ENCODE peak calls at places on chromosomes 16 and 17, in ten cellular contexts. V is mucosa of descending colon, S is psoas muscle, N is natural killer cell, Q is MCF 10A, H is AG10803, I is kidney, P is glutamatergic neuron, F is A549, D is prostate gland. Y is an unnamed sample.

GRCh38 chr17:57667461-57667923 is 77.6 kb downstream of the CCDC182 start:
- DNase-seq in V (no peak), S (no peak), N (no peak), Q (no peak), H (no peak), I (no peak), P (no peak), F (no peak), D (no peak), Y (peak)

GRCh38 chr17:34571428-34572130 is 7.8 kb upstream of the TMEM132E start:
- DNase-seq in V (no peak), S (no peak), N (no peak), Q (no peak), H (no peak), I (no peak), P (no peak), F (no peak), D (no peak), Y (no peak)

GRCh38 chr16:78562156-78562555 is 462.7 kb downstream of the WWOX start:
- DNase-seq in V (no peak), S (no peak), N (no peak), Q (no peak), H (no peak), I (no peak), P (no peak), F (no peak), D (no peak), Y (no peak)

GRCh38 chr17:75116681-75117080 is 6.9 kb downstream of the ARMC7 start:
- DNase-seq in V (no peak), S (no peak), N (no peak), Q (no peak), H (no peak), I (no peak), P (no peak), F (no peak), D (no peak), Y (no peak)

GRCh38 chr17:290121-290521 is 62.5 kb downstream of the RPH3AL start:
- DNase-seq in V (peak), S (peak), N (no peak), Q (no peak), H (no peak), I (peak), P (no peak), F (no peak), D (no peak), Y (no peak)

GRCh38 chr17:81523139-81524062 is 4.8 kb upstream of the FSCN2 start:
- DNase-seq in V (no peak), S (no peak), N (no peak), Q (peak), H (peak), I (peak), P (peak), F (no peak), D (no peak), Y (no peak)

GRCh38 chr16:58127033-58127556 is 2.1 kb downstream of the CFAP20 start:
- DNase-seq in V (no peak), S (no peak), N (no peak), Q (peak), H (peak), I (no peak), P (no peak), F (peak), D (no peak), Y (no peak)

GRCh38 chr17:42803074-42803883 is 4.6 kb downstream of the CNTD1 start:
- DNase-seq in V (no peak), S (no peak), N (no peak), Q (no peak), H (no peak), I (no peak), P (no peak), F (peak), D (no peak), Y (no peak)

GRCh38 chr16:74448990-74449389 is 27.7 kb upstream of the CLEC18B start:
- DNase-seq in V (no peak), S (peak), N (no peak), Q (peak), H (peak), I (peak), P (no peak), F (peak), D (no peak), Y (no peak)

GRCh38 chr17:15264542-15264941 is 584 bp downstream of the PMP22 start:
- DNase-seq in V (peak), S (peak), N (no peak), Q (no peak), H (no peak), I (peak), P (no peak), F (peak), D (peak), Y (no peak)

GRCh38 chr17:32660496-32660895 is 173.7 kb downstream of the CDK5R1 start:
- DNase-seq in V (no peak), S (no peak), N (no peak), Q (no peak), H (no peak), I (no peak), P (no peak), F (no peak), D (no peak), Y (no peak)

GRCh38 chr16:72739577-72739976 is 308.4 kb downstream of the ZFHX3 start:
- DNase-seq in V (no peak), S (no peak), N (no peak), Q (no peak), H (peak), I (no peak), P (no peak), F (no peak), D (no peak), Y (no peak)

GRCh38 chr17:57921342-57921741 is 33.9 kb downstream of the CUEDC1 start:
- DNase-seq in V (no peak), S (peak), N (no peak), Q (no peak), H (peak), I (peak), P (no peak), F (no peak), D (no peak), Y (no peak)

GRCh38 chr16:21599994-21600773 is 807 bp downstream of the METTL9 start:
- DNase-seq in V (no peak), S (no peak), N (no peak), Q (peak), H (no peak), I (peak), P (peak), F (peak), D (peak), Y (no peak)

GRCh38 chr16:81632392-81633146 is 146.5 kb upstream of the PLCG2 start:
- DNase-seq in V (no peak), S (no peak), N (peak), Q (peak), H (peak), I (peak), P (no peak), F (peak), D (no peak), Y (no peak)

GRCh38 chr16:16151315-16151714 is 72.0 kb downstream of the ABCC6 start:
- DNase-seq in V (no peak), S (no peak), N (no peak), Q (no peak), H (no peak), I (peak), P (no peak), F (no peak), D (no peak), Y (no peak)

GRCh38 chr16:86101135-86101911 is 202.4 kb downstream of the IRF8 start:
- DNase-seq in V (no peak), S (no peak), N (no peak), Q (no peak), H (no peak), I (no peak), P (no peak), F (no peak), D (no peak), Y (no peak)

GRCh38 chr16:30948087-30948955 is 547 bp upstream of the ORAI3 start:
- DNase-seq in V (peak), S (peak), N (no peak), Q (peak), H (peak), I (peak), P (peak), F (peak), D (peak), Y (peak)

GRCh38 chr16:72400257-72401078 is 228.5 kb upstream of the PMFBP1 start:
- DNase-seq in V (no peak), S (no peak), N (no peak), Q (peak), H (peak), I (no peak), P (no peak), F (peak), D (peak), Y (no peak)

GRCh38 chr17:8408371-8408770 is 10.7 kb upstream of the RNF222 start:
- DNase-seq in V (peak), S (no peak), N (no peak), Q (peak), H (no peak), I (peak), P (no peak), F (peak), D (no peak), Y (no peak)

GRCh38 chr17:42669705-42670198 is 7.0 kb downstream of the PLEKHH3 start:
- DNase-seq in V (no peak), S (no peak), N (no peak), Q (no peak), H (no peak), I (peak), P (no peak), F (no peak), D (no peak), Y (no peak)

GRCh38 chr16:54633943-54634362 is 296.7 kb upstream of the IRX5 start:
- DNase-seq in V (no peak), S (no peak), N (no peak), Q (peak), H (peak), I (no peak), P (peak), F (peak), D (peak), Y (no peak)

GRCh38 chr16:4767872-4768548 is 1.0 kb upstream of the ZNF500 start:
- DNase-seq in V (no peak), S (no peak), N (no peak), Q (peak), H (peak), I (no peak), P (no peak), F (peak), D (no peak), Y (no peak)

GRCh38 chr16:31118223-31119155 is 1.0 kb downstream of the KAT8 start:
- DNase-seq in V (no peak), S (no peak), N (no peak), Q (peak), H (peak), I (no peak), P (no peak), F (no peak), D (no peak), Y (no peak)

GRCh38 chr17:34652001-34652400 is 72.6 kb downstream of the TMEM132E start:
- DNase-seq in V (no peak), S (no peak), N (no peak), Q (no peak), H (no peak), I (peak), P (no peak), F (no peak), D (no peak), Y (no peak)

GRCh38 chr17:27630607-27631408 is at the start of gene LGALS9:
- DNase-seq in V (peak), S (no peak), N (no peak), Q (no peak), H (peak), I (peak), P (no peak), F (no peak), D (no peak), Y (no peak)

GRCh38 chr17:14048169-14048568 is 21.1 kb upstream of the COX10 start:
- DNase-seq in V (no peak), S (no peak), N (no peak), Q (peak), H (no peak), I (no peak), P (peak), F (peak), D (no peak), Y (no peak)
- TF ChIP-seq CTCF in V (no peak), S (peak), N (peak), Q (peak), H (peak), I (no peak), P (peak), F (no peak), D (no peak), Y (peak)

GRCh38 chr17:76123749-76124581 is 17.1 kb downstream of the FOXJ1 start:
- DNase-seq in V (no peak), S (no peak), N (no peak), Q (no peak), H (no peak), I (no peak), P (no peak), F (no peak), D (no peak), Y (no peak)
- TF ChIP-seq CTCF in V (no peak), S (no peak), N (no peak), Q (no peak), H (no peak), I (no peak), P (no peak), F (no peak), D (no peak), Y (no peak)

DNA sequence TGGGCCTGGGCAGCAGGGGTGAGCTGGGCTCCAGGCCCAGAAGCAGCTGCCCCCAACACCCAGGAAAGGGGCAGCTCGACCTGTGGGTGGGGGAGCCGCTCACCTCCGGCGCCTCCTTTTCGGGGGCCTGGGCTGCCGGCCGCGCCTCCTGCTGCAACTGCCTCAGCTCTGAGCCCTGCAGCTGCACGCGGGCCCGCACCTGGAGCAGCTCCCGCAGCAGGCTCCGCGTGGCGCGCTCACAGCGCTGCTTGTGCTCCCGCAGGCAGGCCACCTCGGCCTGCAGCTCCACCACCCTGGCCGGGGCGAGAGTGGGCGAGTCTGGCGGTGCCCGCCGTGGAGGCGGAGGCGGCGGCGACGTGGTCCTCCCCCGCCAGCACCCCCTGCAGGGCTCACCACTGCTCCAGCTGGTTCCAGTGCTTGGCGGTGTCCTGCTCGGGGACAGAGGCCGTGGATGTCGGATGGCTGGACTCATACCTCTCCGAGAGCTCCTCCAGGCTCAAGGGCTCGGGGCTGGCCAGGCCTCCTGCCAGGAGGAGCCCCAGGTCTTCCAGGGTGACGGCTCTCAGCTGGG is 868 bp downstream of the CCDC154 start:
- DNase-seq in V (no peak), S (no peak), N (no peak), Q (no peak), H (no peak), I (no peak), P (no peak), F (no peak), D (no peak), Y (no peak)
- TF ChIP-seq CTCF in V (no peak), S (no peak), N (no peak), Q (no peak), H (no peak), I (no peak), P (no peak), F (no peak), D (no peak), Y (no peak)

DNA sequence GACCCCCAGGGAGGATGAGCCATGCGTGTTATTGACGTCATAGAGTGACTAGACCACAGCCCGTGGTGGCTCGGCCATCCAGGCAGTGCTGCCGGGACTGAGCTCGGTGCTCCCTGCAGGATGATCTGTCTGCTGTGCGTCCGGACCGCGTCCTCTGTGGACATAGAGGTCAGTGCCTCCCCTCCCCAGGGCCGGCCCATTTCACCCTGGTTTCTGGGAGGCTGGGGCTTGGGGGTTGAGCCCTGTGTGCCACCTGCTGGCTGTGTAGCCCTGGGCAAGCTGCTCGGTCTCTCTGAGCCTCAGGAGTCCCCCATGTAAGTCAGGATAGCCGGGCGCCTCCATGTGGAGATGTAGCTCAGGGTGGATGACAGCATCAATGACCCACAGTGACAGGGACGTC is 8.3 kb downstream of the TSC2 start:
- DNase-seq in V (no peak), S (no peak), N (no peak), Q (no peak), H (peak), I (no peak), P (no peak), F (peak), D (no peak), Y (no peak)
- TF ChIP-seq CTCF in V (no peak), S (peak), N (no peak), Q (no peak), H (peak), I (no peak), P (no peak), F (no peak), D (peak), Y (no peak)

DNA sequence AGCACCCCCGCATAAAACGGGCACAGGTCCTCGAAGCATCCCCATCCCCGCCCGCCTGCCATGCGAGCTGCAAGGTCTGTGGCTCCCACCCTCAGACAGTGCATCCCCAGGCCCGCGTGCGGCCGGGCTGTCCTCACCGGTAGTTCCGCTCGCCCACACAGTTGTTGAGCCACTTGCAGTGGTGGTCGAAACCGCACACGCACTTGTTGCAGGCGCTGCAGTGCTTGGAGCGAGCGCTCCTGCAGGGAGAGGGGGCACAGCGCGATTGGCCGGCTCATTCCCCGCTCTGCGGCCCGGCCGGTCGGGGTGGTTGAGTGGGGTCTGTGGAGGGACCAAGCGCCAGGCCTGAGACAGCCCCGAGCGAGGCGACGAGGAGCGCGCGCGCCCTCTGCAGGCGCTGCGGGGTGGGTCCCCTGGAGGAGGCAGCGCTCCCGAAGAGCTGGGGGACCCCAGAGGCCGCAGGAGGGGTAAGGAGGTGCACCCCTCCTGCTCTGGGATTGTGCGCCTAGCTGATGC is 6.0 kb upstream of the TPPP3 start:
- DNase-seq in V (peak), S (peak), N (peak), Q (no peak), H (no peak), I (peak), P (peak), F (peak), D (no peak), Y (no peak)
- TF ChIP-seq CTCF in V (peak), S (peak), N (peak), Q (no peak), H (peak), I (peak), P (peak), F (peak), D (peak), Y (peak)

DNA sequence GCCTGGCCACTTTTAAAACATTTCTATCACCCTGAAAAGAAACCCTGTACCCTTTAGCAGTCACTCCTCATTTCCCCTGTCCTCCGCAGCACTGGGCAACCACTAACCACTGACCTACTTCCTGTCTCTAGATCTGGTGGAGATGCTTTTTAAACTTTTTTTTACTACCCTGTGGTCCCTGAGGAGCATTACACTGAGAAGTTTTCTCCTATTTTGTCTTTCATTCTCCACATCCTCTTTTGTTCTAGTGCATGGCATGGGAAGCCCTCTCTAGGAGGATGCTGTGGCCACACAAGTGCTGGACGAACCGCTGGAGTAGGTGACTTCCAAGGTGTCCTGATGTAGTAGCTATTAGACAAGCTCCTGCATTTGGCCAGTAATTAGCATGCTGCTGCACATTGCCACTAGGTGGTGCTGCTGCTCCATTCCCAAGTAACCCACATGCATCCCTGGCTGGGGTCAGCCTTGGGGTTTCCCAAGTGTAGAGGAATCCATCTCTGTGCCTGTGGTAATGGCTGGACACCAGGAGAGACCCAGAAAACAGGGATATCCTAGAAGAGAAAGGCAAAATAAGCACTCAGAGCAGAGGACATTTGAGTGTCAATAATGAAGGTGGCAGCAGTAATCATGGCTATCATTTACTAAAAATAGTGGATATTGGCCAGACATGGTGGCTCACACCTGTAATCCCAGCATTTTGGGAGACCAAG is 143.8 kb upstream of the CRHR1 start:
- DNase-seq in V (no peak), S (peak), N (peak), Q (peak), H (peak), I (no peak), P (peak), F (peak), D (peak), Y (peak)
- TF ChIP-seq CTCF in V (peak), S (peak), N (peak), Q (peak), H (peak), I (peak), P (peak), F (peak), D (peak), Y (peak)

GRCh38 chr16:68800257-68800875 is 43.0 kb upstream of the TANGO6 start:
- DNase-seq in V (no peak), S (no peak), N (no peak), Q (peak), H (peak), I (no peak), P (peak), F (peak), D (peak), Y (peak)
- TF ChIP-seq CTCF in V (peak), S (peak), N (peak), Q (peak), H (peak), I (peak), P (peak), F (peak), D (peak), Y (peak)

DNA sequence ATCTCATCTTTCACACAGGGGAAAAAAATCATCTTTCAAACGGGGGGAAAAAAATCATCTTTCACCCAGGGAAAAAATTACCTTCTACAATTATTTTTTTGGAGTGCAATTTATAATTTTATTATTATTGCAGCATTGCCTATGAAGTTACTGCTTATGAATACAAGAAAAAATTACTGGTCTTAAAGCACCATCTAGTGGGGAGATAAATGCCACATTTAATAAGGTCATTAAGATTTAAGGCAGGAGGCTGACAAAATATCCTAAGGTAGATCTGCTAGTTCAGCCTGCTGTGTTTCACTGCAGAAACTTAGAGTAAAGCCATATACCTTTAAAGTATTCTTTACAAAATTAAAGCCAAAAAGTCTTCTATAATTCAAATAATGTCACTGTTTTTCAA is 13.7 kb downstream of the SHCBP1 start:
- DNase-seq in V (no peak), S (no peak), N (no peak), Q (peak), H (peak), I (no peak), P (no peak), F (peak), D (no peak), Y (no peak)
- TF ChIP-seq CTCF in V (no peak), S (peak), N (peak), Q (peak), H (peak), I (peak), P (peak), F (peak), D (peak), Y (peak)

GRCh38 chr17:68993112-68993511 is 37.9 kb upstream of the ABCA8 start:
- DNase-seq in V (no peak), S (no peak), N (no peak), Q (peak), H (peak), I (no peak), P (no peak), F (peak), D (no peak), Y (no peak)
- TF ChIP-seq CTCF in V (no peak), S (no peak), N (no peak), Q (no peak), H (no peak), I (no peak), P (no peak), F (no peak), D (no peak), Y (no peak)

GRCh38 chr17:2023692-2024571 is 1.2 kb downstream of the RTN4RL1 start:
- DNase-seq in V (no peak), S (peak), N (no peak), Q (peak), H (peak), I (no peak), P (peak), F (peak), D (no peak), Y (no peak)
- TF ChIP-seq CTCF in V (no peak), S (no peak), N (no peak), Q (no peak), H (no peak), I (no peak), P (no peak), F (no peak), D (no peak), Y (no peak)